ENCODE peak calls at places on chromosomes 16 and 17, in five cellular contexts. P, Y, D, U and T are unnamed samples.

GRCh38 chr17:77858291-77859034 is 100.0 kb upstream of the TNRC6C start:
- DNase-seq in P (no peak), Y (no peak), D (no peak), U (no peak), T (no peak)

GRCh38 chr17:76515291-76515949 is 14.2 kb upstream of the RHBDF2 start:
- DNase-seq in P (peak), Y (peak), D (peak), U (no peak), T (no peak)

GRCh38 chr17:79361221-79361734 is 249.6 kb downstream of the RBFOX3 start:
- DNase-seq in P (no peak), Y (no peak), D (no peak), U (no peak), T (no peak)

GRCh38 chr17:14060706-14061105 is 8.6 kb upstream of the COX10 start:
- DNase-seq in P (no peak), Y (no peak), D (no peak), U (no peak), T (no peak)

GRCh38 chr16:595942-596735 is 6.3 kb downstream of the RAB40C start:
- DNase-seq in P (no peak), Y (peak), D (no peak), U (no peak), T (no peak)

GRCh38 chr16:61909074-61909473 is 127.2 kb downstream of the CDH8 start:
- DNase-seq in P (no peak), Y (no peak), D (no peak), U (no peak), T (no peak)

GRCh38 chr17:28727727-28728363 is 743 bp upstream of the NEK8 start:
- DNase-seq in P (no peak), Y (peak), D (peak), U (peak), T (peak)

GRCh38 chr16:87850009-87851006 is 19.0 kb downstream of the SLC7A5 start:
- DNase-seq in P (no peak), Y (peak), D (peak), U (peak), T (peak)

GRCh38 chr17:28473542-28473941 is at the start of gene SLC13A2:
- DNase-seq in P (no peak), Y (peak), D (no peak), U (no peak), T (peak)

GRCh38 chr17:47192549-47192948 is 3.5 kb upstream of the CDC27 start:
- DNase-seq in P (no peak), Y (no peak), D (peak), U (no peak), T (no peak)

GRCh38 chr16:79215289-79215688 is 385.2 kb downstream of the MAF start:
- DNase-seq in P (no peak), Y (no peak), D (no peak), U (no peak), T (no peak)

GRCh38 chr16:15882563-15882962 is 5.8 kb downstream of the CEP20 start:
- DNase-seq in P (no peak), Y (no peak), D (no peak), U (no peak), T (no peak)

GRCh38 chr17:14672830-14673229 is 371.9 kb downstream of the HS3ST3B1 start:
- DNase-seq in P (no peak), Y (peak), D (no peak), U (peak), T (peak)

GRCh38 chr17:81160306-81160705 is 5.0 kb upstream of the PVALEF start:
- DNase-seq in P (no peak), Y (peak), D (no peak), U (no peak), T (no peak)
- H3K4me3 ChIP-seq in P (no peak), Y (no peak), D (no peak), U (no peak), T (no peak)

GRCh38 chr17:7334938-7335538 is 1.3 kb upstream of the ACAP1 start:
- DNase-seq in P (no peak), Y (no peak), D (no peak), U (no peak), T (no peak)

GRCh38 chr17:7341842-7342241 is 5.5 kb downstream of the ACAP1 start:
- DNase-seq in P (no peak), Y (no peak), D (no peak), U (no peak), T (no peak)

GRCh38 chr17:7340179-7340578 is 3.9 kb downstream of the ACAP1 start:
- DNase-seq in P (no peak), Y (no peak), D (no peak), U (no peak), T (no peak)

GRCh38 chr17:7336240-7337175 is at the start of gene ACAP1:
- DNase-seq in P (no peak), Y (no peak), D (peak), U (no peak), T (peak)
- H3K4me3 ChIP-seq in P (no peak), Y (no peak), D (peak), U (no peak), T (no peak)

GRCh38 chr16:20903889-20904506 is 3.4 kb downstream of the LYRM1 start:
- DNase-seq in P (no peak), Y (no peak), D (no peak), U (no peak), T (no peak)

GRCh38 chr16:20905576-20905975 is 5.0 kb downstream of the LYRM1 start:
- DNase-seq in P (no peak), Y (no peak), D (no peak), U (no peak), T (no peak)

GRCh38 chr16:20906871-20907255 is 6.3 kb downstream of the LYRM1 start:
- DNase-seq in P (no peak), Y (no peak), D (no peak), U (no peak), T (no peak)

GRCh38 chr16:20904507-20905079 is 4.0 kb downstream of the LYRM1 start:
- DNase-seq in P (no peak), Y (no peak), D (peak), U (no peak), T (no peak)

DNA sequence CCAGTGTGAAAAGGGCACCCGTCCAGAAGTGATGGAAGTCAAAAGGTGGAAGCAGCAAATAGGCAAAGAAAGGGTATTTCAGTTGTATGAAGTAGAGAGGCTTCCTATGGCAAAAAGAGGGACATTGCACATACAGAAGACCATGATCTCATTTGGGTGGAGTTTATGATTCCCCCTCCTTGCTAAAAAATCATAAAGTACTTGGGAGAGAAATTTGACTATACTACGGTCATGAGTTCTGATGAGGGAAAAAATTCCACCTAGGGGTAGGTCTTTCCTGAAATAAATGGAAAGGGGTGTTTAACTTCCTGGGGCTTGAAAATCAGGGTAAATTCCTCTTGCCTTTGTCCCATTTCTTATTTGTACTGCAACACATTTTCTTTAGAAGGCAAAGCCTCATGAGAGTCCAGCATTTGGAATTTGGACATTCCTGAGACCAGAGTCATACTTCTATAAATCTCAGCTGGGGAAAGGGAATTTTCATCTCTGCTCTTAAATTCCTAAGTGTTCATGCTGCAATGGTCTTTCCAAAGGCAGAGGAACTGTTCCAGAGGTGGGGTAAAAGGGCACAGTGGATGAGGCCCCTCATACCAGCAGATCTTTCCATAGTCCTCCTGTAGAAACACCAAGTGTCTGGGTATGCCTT is 5.8 kb downstream of the LYRM1 start:
- DNase-seq in P (peak), Y (no peak), D (no peak), U (no peak), T (no peak)
- H3K4me3 ChIP-seq in P (no peak), Y (no peak), D (no peak), U (no peak), T (no peak)

GRCh38 chr16:84819644-84820304 is at the start of gene CRISPLD2:
- DNase-seq in P (peak), Y (peak), D (peak), U (peak), T (peak)

GRCh38 chr16:84817613-84818012 is 2.2 kb upstream of the CRISPLD2 start:
- DNase-seq in P (no peak), Y (no peak), D (no peak), U (no peak), T (no peak)

GRCh38 chr16:84818133-84818532 is 1.7 kb upstream of the CRISPLD2 start:
- DNase-seq in P (no peak), Y (no peak), D (no peak), U (no peak), T (no peak)

GRCh38 chr16:84820305-84820684 is 510 bp downstream of the CRISPLD2 start:
- DNase-seq in P (no peak), Y (no peak), D (no peak), U (no peak), T (no peak)

DNA sequence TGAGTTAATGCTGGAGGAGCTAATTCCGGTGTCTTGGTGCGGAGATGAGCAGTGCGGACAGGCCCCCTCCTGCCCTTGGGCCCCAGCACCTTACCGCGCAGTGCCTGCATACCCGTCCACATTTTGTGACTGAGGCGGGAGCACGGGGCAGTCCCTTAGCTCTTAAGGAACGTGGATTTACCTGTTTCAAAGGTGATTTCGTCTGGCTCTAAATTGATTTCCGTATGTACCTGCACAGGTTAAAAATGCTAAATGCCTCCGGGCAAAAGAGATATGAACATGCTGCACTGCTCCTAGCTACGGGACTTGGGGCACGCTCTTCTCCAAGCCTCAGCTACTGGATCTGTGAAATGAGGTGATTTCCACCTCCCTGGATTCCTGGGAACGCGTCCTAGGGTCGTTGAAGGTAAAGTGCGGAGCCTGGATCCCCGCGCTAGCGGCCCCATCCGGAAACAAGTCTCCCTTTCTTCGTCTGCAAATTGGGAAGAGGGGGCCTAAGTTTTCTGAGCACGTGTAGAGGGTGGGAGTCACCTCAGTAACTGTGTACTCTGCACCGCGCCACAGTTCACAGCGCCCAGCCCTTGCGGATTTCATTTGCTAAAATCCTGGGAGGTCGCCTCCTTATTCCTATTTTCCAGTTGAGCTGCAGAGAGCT is 669 bp upstream of the CRISPLD2 start:
- DNase-seq in P (no peak), Y (no peak), D (no peak), U (no peak), T (peak)
- H3K4me3 ChIP-seq in P (peak), Y (no peak), D (no peak), U (no peak), T (peak)

GRCh38 chr17:62043602-62044001 is 21.5 kb downstream of the MED13 start:
- DNase-seq in P (no peak), Y (no peak), D (no peak), U (no peak), T (no peak)

GRCh38 chr17:62043140-62043539 is 21.9 kb downstream of the MED13 start:
- DNase-seq in P (no peak), Y (no peak), D (no peak), U (no peak), T (no peak)

GRCh38 chr17:62032480-62032879 is 32.6 kb downstream of the MED13 start:
- DNase-seq in P (no peak), Y (no peak), D (no peak), U (no peak), T (no peak)

GRCh38 chr17:62033317-62033716 is 31.8 kb downstream of the MED13 start:
- DNase-seq in P (no peak), Y (no peak), D (no peak), U (no peak), T (no peak)

DNA sequence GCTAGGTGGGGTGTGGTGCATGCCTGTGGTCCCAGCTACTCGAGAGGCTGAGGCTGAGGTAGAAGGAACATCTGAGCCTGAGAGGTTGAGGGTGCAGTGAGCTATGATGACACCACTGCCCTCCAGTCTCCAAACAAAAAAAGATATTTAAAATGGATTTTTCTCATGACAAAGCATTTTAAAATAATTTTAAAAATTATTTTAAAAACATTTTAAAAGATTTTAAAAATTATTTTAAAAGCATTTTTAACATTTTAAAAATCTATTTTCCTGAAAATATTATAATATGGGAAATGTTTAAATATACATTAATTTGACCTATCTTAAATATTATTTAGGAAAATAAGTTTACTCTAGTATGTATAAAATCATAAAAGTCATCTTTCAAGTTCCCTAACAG is 26.8 kb downstream of the MED13 start:
- DNase-seq in P (no peak), Y (no peak), D (no peak), U (no peak), T (no peak)
- H3K4me3 ChIP-seq in P (no peak), Y (no peak), D (no peak), U (no peak), T (no peak)